ENCODE peak calls at places on chromosome 10, in five cellular contexts. C, B, Z, I and W are unnamed samples.

GRCh38 chr10:133359554-133359971 is 1.7 kb upstream of the FUOM start:
- DNase-seq in C (no peak), B (no peak), Z (peak), I (no peak), W (no peak)

GRCh38 chr10:30014511-30014910 is 44.9 kb downstream of the JCAD start:
- DNase-seq in C (no peak), B (no peak), Z (no peak), I (no peak), W (no peak)

GRCh38 chr10:11602919-11603523 is 8.4 kb downstream of the USP6NL start:
- DNase-seq in C (peak), B (no peak), Z (no peak), I (no peak), W (no peak)

GRCh38 chr10:86440874-86441838 is 74.6 kb upstream of the GRID1 start:
- DNase-seq in C (peak), B (peak), Z (no peak), I (peak), W (no peak)

GRCh38 chr10:133274751-133275682 is 1.7 kb downstream of the ADAM8 start:
- DNase-seq in C (no peak), B (no peak), Z (peak), I (no peak), W (no peak)

GRCh38 chr10:659710-660141 is 29.7 kb downstream of the DIP2C start:
- DNase-seq in C (peak), B (peak), Z (no peak), I (peak), W (no peak)

GRCh38 chr10:13987472-13987871 is 343.3 kb downstream of the FRMD4A start:
- DNase-seq in C (peak), B (peak), Z (no peak), I (peak), W (no peak)

GRCh38 chr10:46541017-46541661 is 15.3 kb downstream of the GPRIN2 start:
- DNase-seq in C (no peak), B (no peak), Z (peak), I (no peak), W (peak)

GRCh38 chr10:71299071-71299759 is 19.8 kb upstream of the SLC29A3 start:
- DNase-seq in C (no peak), B (no peak), Z (no peak), I (no peak), W (no peak)

GRCh38 chr10:2938869-2939268 is 128.5 kb upstream of the PFKP start:
- DNase-seq in C (peak), B (peak), Z (no peak), I (no peak), W (no peak)

GRCh38 chr10:119412244-119412750 is 130.2 kb downstream of the RGS10 start:
- DNase-seq in C (peak), B (peak), Z (peak), I (no peak), W (peak)

GRCh38 chr10:112510384-112510783 is 63.4 kb downstream of the VTI1A start:
- DNase-seq in C (no peak), B (no peak), Z (no peak), I (no peak), W (no peak)

GRCh38 chr10:4662576-4663161 is 163.3 kb upstream of the AKR1E2 start:
- DNase-seq in C (no peak), B (peak), Z (no peak), I (no peak), W (no peak)

GRCh38 chr10:107984581-107984980 is 820.1 kb upstream of the SORCS1 start:
- DNase-seq in C (no peak), B (no peak), Z (no peak), I (no peak), W (no peak)

GRCh38 chr10:70498970-70499828 is 20.6 kb downstream of the PALD1 start:
- DNase-seq in C (no peak), B (no peak), Z (no peak), I (no peak), W (no peak)

GRCh38 chr10:52801951-52802350 is 29.4 kb upstream of the MBL2 start:
- DNase-seq in C (peak), B (peak), Z (no peak), I (no peak), W (no peak)

GRCh38 chr10:3659518-3659917 is 125.5 kb downstream of the KLF6 start:
- DNase-seq in C (no peak), B (no peak), Z (no peak), I (no peak), W (no peak)

GRCh38 chr10:52956861-52957260 is 184.3 kb upstream of the MBL2 start:
- DNase-seq in C (no peak), B (no peak), Z (no peak), I (no peak), W (no peak)

GRCh38 chr10:14621037-14621436 is 153.7 kb downstream of the FAM107B start:
- DNase-seq in C (no peak), B (peak), Z (no peak), I (no peak), W (no peak)

GRCh38 chr10:28220811-28221210 is 82.1 kb downstream of the MPP7 start:
- DNase-seq in C (no peak), B (no peak), Z (no peak), I (no peak), W (no peak)

GRCh38 chr10:127119901-127120300 is 76.5 kb downstream of the INSYN2A start:
- DNase-seq in C (no peak), B (no peak), Z (no peak), I (no peak), W (no peak)

GRCh38 chr10:123269675-123270074 is 115.5 kb downstream of the BUB3 start:
- DNase-seq in C (no peak), B (no peak), Z (no peak), I (no peak), W (no peak)

GRCh38 chr10:129937351-129937751 is 26.7 kb downstream of the EBF3 start:
- DNase-seq in C (no peak), B (no peak), Z (peak), I (no peak), W (no peak)

GRCh38 chr10:110388682-110389052 is 83.9 kb upstream of the SMNDC1 start:
- DNase-seq in C (no peak), B (no peak), Z (no peak), I (no peak), W (no peak)

DNA sequence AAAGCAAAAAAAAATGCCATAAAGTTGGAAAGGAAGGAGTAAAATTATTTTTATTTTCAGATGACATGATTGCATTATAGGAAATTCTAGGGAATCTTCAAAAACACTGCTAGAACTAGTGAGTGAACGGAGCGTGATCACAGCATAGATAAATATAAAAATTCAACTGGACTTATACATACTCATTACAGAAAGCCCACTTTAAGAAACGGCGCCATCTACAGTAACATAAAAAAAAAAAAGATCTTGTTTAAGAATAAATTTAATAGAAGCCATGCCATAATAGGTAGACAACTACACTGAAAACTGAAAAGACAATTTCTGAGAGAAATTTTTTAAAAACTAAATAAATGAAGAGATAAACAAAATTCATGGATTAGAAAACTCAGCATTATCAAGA is 623.1 kb upstream of the MGMT start:
- DNase-seq in C (no peak), B (no peak), Z (no peak), I (no peak), W (no peak)
- TF ChIP-seq CTCF in C (no peak), B (no peak), Z (no peak), I (no peak), W (no peak)

GRCh38 chr10:88271736-88272135 is 311.4 kb downstream of the RNLS start:
- DNase-seq in C (peak), B (peak), Z (no peak), I (no peak), W (no peak)
- TF ChIP-seq CTCF in C (no peak), B (no peak), Z (no peak), I (no peak), W (no peak)

DNA sequence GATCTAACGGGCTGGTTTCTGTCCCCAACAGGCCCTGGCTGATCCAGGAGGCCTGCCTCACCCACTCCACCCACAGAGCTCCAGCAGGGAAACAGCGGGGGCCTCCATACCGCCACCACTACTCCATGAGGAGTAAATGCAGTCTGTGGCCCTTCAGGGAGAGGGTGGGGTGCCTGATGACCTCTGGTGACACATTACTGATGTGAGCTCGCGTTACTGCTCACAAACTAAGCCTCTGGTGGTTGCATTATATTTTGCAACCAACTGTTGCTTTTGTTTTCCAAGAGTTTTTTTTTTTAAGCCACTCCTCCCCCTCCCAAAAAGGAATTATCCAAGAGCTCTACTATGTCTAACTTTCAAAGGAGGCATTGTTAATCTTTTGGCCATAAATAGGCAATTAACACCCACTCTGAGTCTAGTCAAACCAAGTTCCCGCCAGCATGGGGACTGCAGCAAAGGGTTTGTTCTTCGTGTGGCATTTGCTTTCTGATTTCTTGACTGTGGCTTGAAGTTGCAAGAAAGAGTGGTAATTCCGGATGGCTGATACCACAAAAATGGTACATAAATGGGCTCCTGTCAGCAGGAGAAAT is 72.6 kb downstream of the FAM53B start:
- DNase-seq in C (peak), B (peak), Z (no peak), I (no peak), W (no peak)
- TF ChIP-seq CTCF in C (peak), B (peak), Z (no peak), I (peak), W (no peak)

GRCh38 chr10:53997953-53998352 is 803.1 kb downstream of the PCDH15 start:
- DNase-seq in C (no peak), B (no peak), Z (no peak), I (no peak), W (no peak)
- TF ChIP-seq CTCF in C (no peak), B (no peak), Z (no peak), I (no peak), W (no peak)

GRCh38 chr10:90985301-90985700 is 64.4 kb upstream of the ANKRD1 start:
- DNase-seq in C (no peak), B (no peak), Z (no peak), I (no peak), W (no peak)
- TF ChIP-seq CTCF in C (no peak), B (no peak), Z (no peak), I (no peak), W (no peak)

GRCh38 chr10:50578949-50579348 is 44.8 kb downstream of the SGMS1 start:
- DNase-seq in C (no peak), B (no peak), Z (no peak), I (no peak), W (no peak)
- TF ChIP-seq CTCF in C (no peak), B (no peak), Z (no peak), I (no peak), W (no peak)

GRCh38 chr10:100342627-100342972 is 4.4 kb upstream of the SCD start:
- DNase-seq in C (no peak), B (no peak), Z (no peak), I (no peak), W (no peak)

GRCh38 chr10:100340948-100341847 is 5.8 kb upstream of the SCD start:
- DNase-seq in C (peak), B (peak), Z (no peak), I (no peak), W (no peak)

GRCh38 chr10:100339236-100339635 is 7.8 kb upstream of the SCD start:
- DNase-seq in C (no peak), B (no peak), Z (no peak), I (no peak), W (no peak)

GRCh38 chr10:100344386-100344785 is 2.6 kb upstream of the SCD start:
- DNase-seq in C (no peak), B (no peak), Z (no peak), I (no peak), W (no peak)

GRCh38 chr10:100341953-100342626 is 4.9 kb upstream of the SCD start:
- DNase-seq in C (peak), B (peak), Z (peak), I (peak), W (peak)
- TF ChIP-seq CTCF in C (peak), B (peak), Z (no peak), I (peak), W (peak)

GRCh38 chr10:97451605-97452004 is 5.6 kb downstream of the ZDHHC16 start:
- DNase-seq in C (no peak), B (no peak), Z (no peak), I (no peak), W (no peak)

GRCh38 chr10:97454330-97455036 is 8.5 kb downstream of the ZDHHC16 start:
- DNase-seq in C (peak), B (peak), Z (peak), I (no peak), W (no peak)

GRCh38 chr10:97450828-97451227 is 4.9 kb downstream of the ZDHHC16 start:
- DNase-seq in C (peak), B (no peak), Z (no peak), I (no peak), W (no peak)

GRCh38 chr10:97456034-97456685 is 10.2 kb downstream of the ZDHHC16 start:
- DNase-seq in C (no peak), B (peak), Z (no peak), I (no peak), W (no peak)

DNA sequence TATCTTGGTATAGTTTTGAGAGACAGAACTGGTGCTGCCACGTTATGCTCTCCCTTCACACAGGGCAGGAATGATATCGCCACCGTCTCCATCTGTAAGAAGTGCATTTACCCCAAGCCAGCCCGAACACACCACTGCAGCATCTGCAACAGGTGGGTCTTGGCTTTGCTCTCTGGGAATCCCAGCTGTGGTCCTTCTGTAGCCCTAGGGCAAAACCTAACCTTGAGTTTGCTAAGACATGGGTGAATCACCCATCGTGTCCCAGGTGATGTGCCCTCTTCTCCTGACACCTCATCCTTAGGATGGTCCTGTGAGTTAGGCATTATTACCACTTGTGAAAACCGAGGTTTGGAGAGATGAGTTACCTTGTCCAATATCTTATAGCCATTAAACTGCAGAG is 6.4 kb downstream of the ZDHHC16 start:
- DNase-seq in C (no peak), B (no peak), Z (no peak), I (no peak), W (no peak)
- TF ChIP-seq CTCF in C (no peak), B (no peak), Z (no peak), I (no peak), W (no peak)

DNA sequence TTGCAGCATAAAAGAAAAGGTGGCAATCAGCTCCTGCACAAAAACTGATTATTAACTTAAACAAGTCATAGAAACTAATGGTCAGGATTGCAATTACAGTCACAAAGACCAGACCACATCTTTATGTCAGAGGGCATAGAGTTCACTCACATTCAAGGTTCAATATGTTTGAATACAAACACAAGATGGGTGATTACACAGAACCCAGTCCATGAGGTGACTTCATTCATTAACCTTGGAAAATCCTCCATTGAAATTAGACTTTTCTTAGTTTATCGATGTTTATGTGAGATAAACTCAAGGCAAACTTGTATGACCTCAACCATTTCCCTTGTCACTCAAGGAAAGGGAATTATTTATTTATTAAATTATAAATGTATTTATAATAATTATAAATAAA is 388.6 kb upstream of the LRRTM3 start:
- DNase-seq in C (no peak), B (no peak), Z (no peak), I (no peak), W (no peak)
- TF ChIP-seq CTCF in C (no peak), B (no peak), Z (no peak), I (no peak), W (no peak)